ENCODE peak calls at places on chromosomes 12 and 14, in eight cellular contexts. O, I, T, F, B, Q, S and R are unnamed samples.
A peak's percentile ranks its signal among the peaks of the same experiment; 100 is the strongest.

GRCh38 chr14:81927069-81927468 is 393.4 kb upstream of the SEL1L start:
- DNase-seq in O (no peak), I (no peak), T (no peak), F (no peak), B (no peak), Q (no peak), S (no peak), R (no peak)

GRCh38 chr14:50311337-50311973 is 574 bp downstream of the L2HGDH start:
- DNase-seq in O (peak; percentile 29), I (no peak), T (no peak), F (no peak), B (peak; percentile 10), Q (no peak), S (no peak), R (no peak)

GRCh38 chr12:124556896-124557501 is 10.4 kb downstream of the NCOR2 start:
- DNase-seq in O (no peak), I (no peak), T (no peak), F (no peak), B (no peak), Q (no peak), S (no peak), R (no peak)

GRCh38 chr14:74956280-74957072 is 1.1 kb upstream of the PGF start:
- DNase-seq in O (no peak), I (no peak), T (no peak), F (no peak), B (no peak), Q (no peak), S (no peak), R (no peak)

GRCh38 chr12:12821975-12822374 is 8.8 kb downstream of the DDX47 start:
- DNase-seq in O (no peak), I (no peak), T (no peak), F (no peak), B (no peak), Q (no peak), S (no peak), R (no peak)

GRCh38 chr12:15151141-15152091 is 69.8 kb downstream of the RERG start:
- DNase-seq in O (peak; percentile 69), I (peak; percentile 62), T (no peak), F (no peak), B (peak; percentile 11), Q (no peak), S (peak; percentile 20), R (no peak)

GRCh38 chr14:75689012-75689411 is 28.0 kb downstream of the TTLL5 start:
- DNase-seq in O (peak; percentile 76), I (peak; percentile 72), T (no peak), F (peak; percentile 36), B (peak; percentile 57), Q (no peak), S (no peak), R (no peak)

GRCh38 chr14:101884537-101885253 is 79.7 kb upstream of the DYNC1H1 start:
- DNase-seq in O (no peak), I (no peak), T (no peak), F (no peak), B (no peak), Q (no peak), S (no peak), R (no peak)

GRCh38 chr14:68547305-68548193 is 245.3 kb downstream of the ZFP36L1 start:
- DNase-seq in O (peak; percentile 73), I (peak; percentile 98), T (no peak), F (peak; percentile 34), B (peak; percentile 71), Q (no peak), S (peak; percentile 88), R (no peak)

GRCh38 chr14:104195361-104195760 is 57.0 kb downstream of the KIF26A start:
- DNase-seq in O (no peak), I (no peak), T (no peak), F (no peak), B (no peak), Q (no peak), S (no peak), R (no peak)

GRCh38 chr12:109783965-109784244 is 49.3 kb downstream of the TRPV4 start:
- DNase-seq in O (no peak), I (no peak), T (no peak), F (no peak), B (no peak), Q (no peak), S (no peak), R (no peak)

GRCh38 chr14:63922696-63923421 is 70.1 kb downstream of the SYNE2 start:
- DNase-seq in O (peak; percentile 93), I (peak; percentile 85), T (no peak), F (no peak), B (no peak), Q (no peak), S (peak; percentile 9), R (no peak)

GRCh38 chr14:55794655-55795583 is 214.9 kb downstream of the KTN1 start:
- DNase-seq in O (peak; percentile 61), I (peak; percentile 74), T (no peak), F (no peak), B (no peak), Q (no peak), S (peak; percentile 78), R (no peak)

GRCh38 chr14:102063092-102063807 is 23.6 kb downstream of the HSP90AA1 start:
- DNase-seq in O (peak; percentile 93), I (peak; percentile 93), T (peak; percentile 58), F (peak; percentile 55), B (peak; percentile 88), Q (peak; percentile 18), S (peak; percentile 88), R (peak; percentile 83)

GRCh38 chr12:18578191-18578590 is 159.6 kb downstream of the PLCZ1 start:
- DNase-seq in O (peak; percentile 39), I (peak; percentile 60), T (no peak), F (no peak), B (peak; percentile 15), Q (no peak), S (no peak), R (no peak)

GRCh38 chr12:67048371-67048770 is 220.8 kb upstream of the CAND1 start:
- DNase-seq in O (no peak), I (no peak), T (no peak), F (no peak), B (no peak), Q (no peak), S (no peak), R (no peak)

GRCh38 chr12:52633383-52633782 is 15.0 kb upstream of the KRT73 start:
- DNase-seq in O (no peak), I (no peak), T (no peak), F (no peak), B (no peak), Q (no peak), S (no peak), R (no peak)

GRCh38 chr12:123387508-123388217 is 3.7 kb downstream of the KMT5A start:
- DNase-seq in O (peak; percentile 8), I (no peak), T (no peak), F (no peak), B (no peak), Q (no peak), S (no peak), R (no peak)

GRCh38 chr12:93018610-93019009 is 89.5 kb upstream of the EEA1 start:
- DNase-seq in O (no peak), I (no peak), T (no peak), F (no peak), B (no peak), Q (no peak), S (no peak), R (no peak)

GRCh38 chr12:72072613-72073212 is 134.1 kb downstream of the TPH2 start:
- DNase-seq in O (no peak), I (no peak), T (no peak), F (no peak), B (no peak), Q (no peak), S (no peak), R (no peak)

GRCh38 chr12:88375960-88376305 is 204.3 kb downstream of the KITLG start:
- DNase-seq in O (no peak), I (no peak), T (no peak), F (no peak), B (no peak), Q (no peak), S (no peak), R (no peak)

GRCh38 chr14:106844608-106845285 is 1318.4 kb downstream of the TMEM121 start:
- DNase-seq in O (no peak), I (peak; percentile 37), T (peak; percentile 47), F (no peak), B (no peak), Q (no peak), S (peak; percentile 33), R (no peak)

GRCh38 chr12:90569685-90570084 is 385.3 kb downstream of the CCER1 start:
- DNase-seq in O (no peak), I (no peak), T (no peak), F (no peak), B (no peak), Q (no peak), S (no peak), R (no peak)

GRCh38 chr12:94099191-94099983 is 49.0 kb upstream of the PLXNC1 start:
- DNase-seq in O (no peak), I (peak; percentile 83), T (no peak), F (no peak), B (no peak), Q (no peak), S (peak; percentile 89), R (peak; percentile 24)

GRCh38 chr12:95553202-95553943 is 2.1 kb upstream of the USP44 start:
- DNase-seq in O (no peak), I (no peak), T (no peak), F (no peak), B (no peak), Q (no peak), S (peak; percentile 11), R (no peak)

GRCh38 chr14:64507376-64508156 is 3.0 kb downstream of the ZBTB1 start:
- DNase-seq in O (peak; percentile 57), I (peak; percentile 56), T (no peak), F (no peak), B (no peak), Q (no peak), S (peak; percentile 52), R (no peak)

GRCh38 chr12:71665109-71665476 is 992 bp downstream of the THAP2 start:
- DNase-seq in O (no peak), I (no peak), T (no peak), F (no peak), B (no peak), Q (no peak), S (no peak), R (no peak)

GRCh38 chr14:105412768-105413541 is 6.7 kb upstream of the MTA1 start:
- DNase-seq in O (no peak), I (no peak), T (no peak), F (no peak), B (no peak), Q (no peak), S (no peak), R (no peak)

GRCh38 chr12:38543151-38543550 is 226.6 kb downstream of the ALG10B start:
- DNase-seq in O (no peak), I (no peak), T (no peak), F (no peak), B (no peak), Q (no peak), S (no peak), R (no peak)

GRCh38 chr12:77099799-77100198 is 34.4 kb upstream of the E2F7 start:
- DNase-seq in O (no peak), I (no peak), T (no peak), F (no peak), B (no peak), Q (no peak), S (no peak), R (no peak)

GRCh38 chr12:122868471-122869177 is 27.3 kb downstream of the VPS37B start:
- DNase-seq in O (no peak), I (no peak), T (no peak), F (no peak), B (no peak), Q (no peak), S (no peak), R (no peak)

GRCh38 chr12:2412305-2412643 is 359.5 kb downstream of the CACNA1C start:
- DNase-seq in O (no peak), I (no peak), T (no peak), F (no peak), B (no peak), Q (no peak), S (no peak), R (no peak)

GRCh38 chr14:20623798-20624197 is 17.7 kb downstream of the OR6S1 start:
- DNase-seq in O (no peak), I (peak; percentile 6), T (no peak), F (no peak), B (no peak), Q (no peak), S (no peak), R (no peak)

GRCh38 chr12:103884316-103884715 is 43.3 kb upstream of the NT5DC3 start:
- DNase-seq in O (peak; percentile 89), I (peak; percentile 73), T (peak; percentile 24), F (peak; percentile 38), B (peak; percentile 69), Q (no peak), S (peak; percentile 30), R (no peak)